ENCODE peak calls at places on chromosomes 7 and 10, in nine cellular contexts. V is Peyer's patch, R is stomach, E is esophagus squamous epithelium, J is HepG2, K is transverse colon, X is HCT116, O is right lobe of liver, G is gastrocnemius medialis. F is an unnamed sample.

GRCh38 chr7:47791682-47792081 is 156.6 kb downstream of the PKD1L1 start:
- DNase-seq in V (no peak), R (no peak), E (no peak), J (no peak), K (no peak), X (no peak), O (no peak), G (no peak), F (no peak)

GRCh38 chr10:71750124-71750841 is 23.0 kb downstream of the VSIR start:
- DNase-seq in V (peak), R (no peak), E (no peak), J (no peak), K (no peak), X (no peak), O (peak), G (no peak), F (no peak)

GRCh38 chr7:100127866-100128601 is 1.3 kb downstream of the MBLAC1 start:
- DNase-seq in V (peak), R (no peak), E (no peak), J (no peak), K (peak), X (no peak), O (no peak), G (no peak), F (no peak)

GRCh38 chr7:73972614-73973013 is 55.4 kb upstream of the ELN start:
- DNase-seq in V (no peak), R (peak), E (no peak), J (no peak), K (no peak), X (no peak), O (peak), G (no peak), F (no peak)

GRCh38 chr10:36462194-36462593 is 663.2 kb upstream of the ANKRD30A start:
- DNase-seq in V (no peak), R (no peak), E (no peak), J (no peak), K (no peak), X (no peak), O (no peak), G (peak), F (no peak)

GRCh38 chr10:86294346-86295265 is 72.0 kb downstream of the GRID1 start:
- DNase-seq in V (no peak), R (peak), E (no peak), J (no peak), K (no peak), X (no peak), O (no peak), G (no peak), F (no peak)

GRCh38 chr7:83524286-83525075 is 124.5 kb downstream of the SEMA3E start:
- DNase-seq in V (no peak), R (no peak), E (no peak), J (no peak), K (no peak), X (no peak), O (no peak), G (no peak), F (no peak)

GRCh38 chr10:75624632-75625031 is 193.2 kb downstream of the LRMDA start:
- DNase-seq in V (no peak), R (no peak), E (no peak), J (no peak), K (no peak), X (no peak), O (no peak), G (no peak), F (no peak)

GRCh38 chr7:103685646-103686418 is 239.8 kb upstream of the SLC26A5 start:
- DNase-seq in V (no peak), R (no peak), E (no peak), J (no peak), K (no peak), X (no peak), O (no peak), G (no peak), F (no peak)

GRCh38 chr7:106485031-106485551 is 175.9 kb downstream of the CCDC71L start:
- DNase-seq in V (no peak), R (no peak), E (no peak), J (no peak), K (no peak), X (no peak), O (peak), G (no peak), F (no peak)

GRCh38 chr10:12839941-12840611 is 161.4 kb downstream of the CCDC3 start:
- DNase-seq in V (no peak), R (no peak), E (no peak), J (no peak), K (no peak), X (no peak), O (no peak), G (no peak), F (no peak)

GRCh38 chr10:89362928-89363327 is 14.9 kb upstream of the IFIT1B start:
- DNase-seq in V (no peak), R (no peak), E (no peak), J (no peak), K (no peak), X (no peak), O (no peak), G (no peak), F (no peak)

GRCh38 chr10:98269435-98269912 is 1.5 kb upstream of the LOXL4 start:
- DNase-seq in V (no peak), R (no peak), E (no peak), J (peak), K (peak), X (peak), O (peak), G (peak), F (peak)

GRCh38 chr7:518630-519428 is 817 bp downstream of the PDGFA start:
- DNase-seq in V (peak), R (peak), E (no peak), J (no peak), K (peak), X (no peak), O (peak), G (peak), F (peak)

GRCh38 chr10:122273966-122274545 is 3.0 kb downstream of the BTBD16 start:
- DNase-seq in V (no peak), R (no peak), E (no peak), J (no peak), K (no peak), X (no peak), O (no peak), G (peak), F (no peak)

GRCh38 chr10:122277737-122278136 is 6.6 kb downstream of the BTBD16 start:
- DNase-seq in V (no peak), R (no peak), E (no peak), J (no peak), K (no peak), X (no peak), O (no peak), G (peak), F (no peak)

GRCh38 chr10:122280156-122280555 is 9.1 kb downstream of the BTBD16 start:
- DNase-seq in V (no peak), R (peak), E (no peak), J (no peak), K (no peak), X (no peak), O (no peak), G (peak), F (no peak)

GRCh38 chr10:122279725-122280141 is 8.6 kb downstream of the BTBD16 start:
- DNase-seq in V (no peak), R (peak), E (no peak), J (peak), K (no peak), X (peak), O (no peak), G (peak), F (peak)

GRCh38 chr10:122276611-122277205 is 5.6 kb downstream of the BTBD16 start:
- DNase-seq in V (no peak), R (peak), E (no peak), J (peak), K (no peak), X (peak), O (no peak), G (peak), F (no peak)
- TF ChIP-seq CTCF in V (no peak), R (no peak), E (no peak), J (peak), K (no peak), X (no peak), O (no peak), G (no peak), F (no peak)

GRCh38 chr7:36746347-36746746 is 22.1 kb upstream of the AOAH start:
- DNase-seq in V (no peak), R (no peak), E (no peak), J (no peak), K (no peak), X (no peak), O (peak), G (no peak), F (no peak)
- TF ChIP-seq POLR2A in V (no peak), R (no peak), E (no peak), J (no peak), K (no peak), X (no peak), O (peak), G (no peak), F (no peak)

DNA sequence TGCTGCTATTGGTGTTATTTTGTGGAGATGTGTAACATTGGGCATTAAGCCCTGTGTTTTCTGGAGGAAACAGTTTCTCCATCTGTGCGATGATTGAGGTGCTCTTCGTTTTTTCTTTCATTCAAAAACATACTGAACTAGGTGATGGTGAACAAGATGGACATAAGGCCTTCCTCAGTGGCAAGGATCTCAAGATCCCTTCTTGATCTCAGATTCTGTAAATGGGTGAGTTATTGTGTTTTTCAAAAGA is 759 bp upstream of the ELAPOR2 start:
- DNase-seq in V (no peak), R (no peak), E (no peak), J (no peak), K (no peak), X (no peak), O (no peak), G (no peak), F (no peak)
- H3K4me3 ChIP-seq in V (peak), R (no peak), E (peak), J (peak), K (no peak), X (peak), O (no peak), G (peak), F (peak)

GRCh38 chr7:87316846-87317545 is 28.5 kb upstream of the CROT start:
- DNase-seq in V (no peak), R (no peak), E (no peak), J (peak), K (no peak), X (no peak), O (no peak), G (no peak), F (no peak)

GRCh38 chr7:87317691-87318245 is 27.7 kb upstream of the CROT start:
- DNase-seq in V (no peak), R (no peak), E (no peak), J (no peak), K (no peak), X (no peak), O (no peak), G (no peak), F (no peak)

GRCh38 chr7:87316097-87316700 is 29.3 kb upstream of the CROT start:
- DNase-seq in V (no peak), R (no peak), E (no peak), J (no peak), K (no peak), X (no peak), O (no peak), G (no peak), F (no peak)

GRCh38 chr7:87318741-87319140 is 26.7 kb upstream of the CROT start:
- DNase-seq in V (no peak), R (no peak), E (no peak), J (peak), K (no peak), X (no peak), O (no peak), G (no peak), F (no peak)
- TF ChIP-seq CTCF in V (no peak), R (no peak), E (no peak), J (peak), K (no peak), X (no peak), O (no peak), G (no peak), F (no peak)

DNA sequence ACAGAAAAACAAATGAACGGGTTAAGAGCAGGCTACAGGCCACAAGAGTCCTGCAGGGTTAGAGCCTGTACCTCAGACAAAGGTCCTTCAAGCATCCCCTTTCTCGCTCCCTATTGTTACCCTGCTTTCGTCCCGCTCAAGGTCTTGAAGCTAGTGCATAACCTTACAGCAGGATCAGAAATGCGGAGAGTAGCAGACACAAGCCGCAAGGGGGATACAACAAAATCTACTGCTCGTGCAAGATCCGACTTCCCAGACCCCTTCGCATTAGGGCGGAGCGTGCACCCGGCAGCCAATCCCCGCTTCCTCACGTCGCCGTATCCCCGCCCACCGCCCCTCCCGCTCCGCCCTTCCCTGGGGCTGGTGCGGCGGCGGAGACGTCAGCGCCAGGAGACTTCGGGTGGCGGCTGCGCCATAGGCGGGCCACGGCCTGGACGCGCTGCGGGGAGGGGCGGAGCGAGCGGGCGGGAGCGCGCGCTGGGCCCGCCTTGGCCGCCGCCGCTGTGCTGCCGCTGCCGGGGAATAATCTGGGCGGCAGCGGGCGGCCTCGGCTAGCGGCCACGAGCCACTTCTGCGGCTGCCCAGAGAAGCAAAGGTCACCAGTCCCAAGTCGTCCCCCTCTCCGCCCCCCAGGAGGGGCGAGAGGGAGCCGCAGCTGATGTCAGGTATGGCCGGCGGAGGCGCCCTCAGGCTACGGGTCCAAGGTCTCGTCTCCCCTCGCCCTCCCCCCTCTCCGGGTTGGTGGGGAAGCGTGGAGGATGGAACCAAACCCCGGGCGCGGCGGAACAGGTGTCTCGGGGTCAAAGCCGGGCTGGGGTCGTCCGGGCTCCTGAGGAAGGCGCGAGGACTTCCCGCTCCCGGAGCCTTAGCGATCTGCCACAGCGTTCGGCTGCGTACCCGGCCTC is at the start of gene C1GALT1:
- DNase-seq in V (peak), R (peak), E (peak), J (peak), K (peak), X (peak), O (peak), G (peak), F (peak)
- TF ChIP-seq POLR2A in V (peak), R (peak), E (peak), J (peak), K (peak), X (peak), O (peak), G (peak), F (no peak)

F was measured in heart left ventricle.